ENCODE peak calls at places on chromosomes 7 and 10, in six cellular contexts. One of them, this sample, is unnamed.

GRCh38 chr10:11845113-11845512 is 22.0 kb downstream of the PROSER2 start:
- DNase-seq in endodermal cell: no peak
- DNase-seq in upper lobe of right lung: no peak
- DNase-seq in spleen: no peak
- DNase-seq in IMR-90: no peak
- DNase-seq in MM.1S: no peak
- DNase-seq in this sample: no peak

GRCh38 chr7:120926943-120927346 is 23.6 kb upstream of the ING3 start:
- DNase-seq in upper lobe of right lung: no peak
- DNase-seq in endodermal cell: peak; percentile 57
- DNase-seq in MM.1S: no peak
- DNase-seq in IMR-90: no peak
- DNase-seq in spleen: no peak
- DNase-seq in this sample: no peak

GRCh38 chr7:431658-432111 is 88.0 kb downstream of the PDGFA start:
- DNase-seq in MM.1S: no peak
- DNase-seq in IMR-90: no peak
- DNase-seq in spleen: no peak
- DNase-seq in upper lobe of right lung: no peak
- DNase-seq in endodermal cell: no peak
- DNase-seq in this sample: no peak

GRCh38 chr10:58651040-58651439 is 138.4 kb downstream of the BICC1 start:
- DNase-seq in MM.1S: no peak
- DNase-seq in endodermal cell: no peak
- DNase-seq in IMR-90: peak; percentile 34
- DNase-seq in spleen: no peak
- DNase-seq in upper lobe of right lung: no peak
- DNase-seq in this sample: peak; percentile 22

GRCh38 chr10:33334839-33335549 is 527 bp upstream of the NRP1 start:
- DNase-seq in upper lobe of right lung: peak; percentile 89
- DNase-seq in spleen: peak; percentile 84
- DNase-seq in MM.1S: peak; percentile 54
- DNase-seq in IMR-90: peak; percentile 87
- DNase-seq in endodermal cell: peak; percentile 89
- DNase-seq in this sample: peak; percentile 83

GRCh38 chr7:26865094-26865388 is 651 bp upstream of the SKAP2 start:
- DNase-seq in IMR-90: no peak
- DNase-seq in spleen: peak; percentile 89
- DNase-seq in endodermal cell: no peak
- DNase-seq in MM.1S: no peak
- DNase-seq in upper lobe of right lung: peak; percentile 86
- DNase-seq in this sample: no peak

GRCh38 chr7:28731092-28731491 is 227.0 kb downstream of the TRIL start:
- DNase-seq in MM.1S: no peak
- DNase-seq in endodermal cell: no peak
- DNase-seq in spleen: no peak
- DNase-seq in IMR-90: no peak
- DNase-seq in upper lobe of right lung: no peak
- DNase-seq in this sample: no peak

GRCh38 chr10:132229834-132230556 is 43.2 kb downstream of the DPYSL4 start:
- DNase-seq in IMR-90: no peak
- DNase-seq in spleen: peak; percentile 87
- DNase-seq in MM.1S: no peak
- DNase-seq in endodermal cell: no peak
- DNase-seq in upper lobe of right lung: peak; percentile 74
- DNase-seq in this sample: peak; percentile 59

DNA sequence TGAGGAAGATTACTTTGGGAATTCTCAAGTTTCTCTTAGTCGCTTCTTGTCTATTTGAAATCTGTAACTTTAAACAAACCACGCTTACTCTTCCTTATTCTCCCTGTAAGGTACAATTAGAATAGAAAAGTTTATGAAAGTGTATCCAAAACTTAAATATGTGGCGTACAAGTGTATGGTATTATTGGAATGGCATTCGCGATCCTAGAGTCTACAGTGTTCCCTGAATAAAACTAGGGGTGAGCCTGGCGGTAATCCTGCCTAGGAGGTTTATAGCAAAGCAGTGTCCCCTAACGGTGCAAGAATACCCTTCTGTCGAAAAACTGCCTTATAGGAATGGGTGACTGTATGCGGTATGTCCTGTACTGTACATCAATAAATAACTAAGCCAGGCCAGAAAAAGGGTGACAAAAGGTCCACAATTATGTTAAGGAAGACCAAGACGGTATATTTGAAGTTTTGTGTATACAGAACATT is 1.2 kb downstream of the TASOR2 start:
- DNase-seq in upper lobe of right lung: no peak
- DNase-seq in MM.1S: no peak
- DNase-seq in spleen: no peak
- DNase-seq in IMR-90: peak; percentile 24
- DNase-seq in endodermal cell: no peak
- DNase-seq in this sample: no peak
- H3K27ac ChIP-seq in upper lobe of right lung: peak overlapping the region; percentile 90
- H3K27ac ChIP-seq in MM.1S: peak overlapping the region; percentile 79
- H3K27ac ChIP-seq in spleen: peak overlapping the region; percentile 94
- H3K27ac ChIP-seq in IMR-90: peak overlapping the region; percentile 39
- H3K27ac ChIP-seq in endodermal cell: no peak overlapping the region
- H3K27ac ChIP-seq in this sample: peak overlapping the region; percentile 83

GRCh38 chr7:41711283-41712064 is 8.6 kb upstream of the INHBA start:
- DNase-seq in IMR-90: peak; percentile 37
- DNase-seq in MM.1S: peak; percentile 18
- DNase-seq in spleen: no peak
- DNase-seq in upper lobe of right lung: no peak
- DNase-seq in endodermal cell: peak; percentile 86
- DNase-seq in this sample: no peak

GRCh38 chr7:41710838-41711237 is 7.9 kb upstream of the INHBA start:
- DNase-seq in upper lobe of right lung: no peak
- DNase-seq in spleen: no peak
- DNase-seq in endodermal cell: no peak
- DNase-seq in MM.1S: no peak
- DNase-seq in IMR-90: no peak
- DNase-seq in this sample: no peak

GRCh38 chr7:41716691-41717090 is 13.8 kb upstream of the INHBA start:
- DNase-seq in IMR-90: no peak
- DNase-seq in MM.1S: no peak
- DNase-seq in upper lobe of right lung: no peak
- DNase-seq in endodermal cell: no peak
- DNase-seq in spleen: no peak
- DNase-seq in this sample: no peak

GRCh38 chr7:41720046-41720445 is 17.2 kb upstream of the INHBA start:
- DNase-seq in upper lobe of right lung: no peak
- DNase-seq in IMR-90: no peak
- DNase-seq in MM.1S: no peak
- DNase-seq in spleen: no peak
- DNase-seq in endodermal cell: no peak
- DNase-seq in this sample: no peak

DNA sequence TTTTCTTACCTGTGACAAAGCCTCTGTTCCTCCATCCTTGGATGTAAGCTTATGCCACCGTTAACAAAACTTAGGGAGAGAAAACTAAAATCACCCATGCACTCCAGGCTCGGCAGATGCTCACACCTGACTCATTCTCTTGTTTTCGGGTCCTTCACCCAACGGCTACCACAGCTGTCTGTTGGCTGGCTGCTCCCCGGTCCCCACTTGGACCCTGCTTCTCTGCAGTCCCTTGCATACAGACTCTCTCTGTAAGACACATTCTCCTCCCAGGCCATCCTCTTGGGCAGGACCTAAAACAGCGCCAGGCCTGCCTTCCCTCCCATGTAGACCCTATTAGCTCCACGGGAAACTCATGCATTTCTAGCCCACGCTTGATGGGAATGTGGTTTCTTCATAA is 12.1 kb upstream of the INHBA start:
- DNase-seq in spleen: no peak
- DNase-seq in MM.1S: no peak
- DNase-seq in endodermal cell: no peak
- DNase-seq in IMR-90: no peak
- DNase-seq in upper lobe of right lung: no peak
- DNase-seq in this sample: no peak
- H3K9me3 ChIP-seq in spleen: no peaks in the 10 kb centered on the region
- H3K9me3 ChIP-seq in MM.1S: no peaks in the 10 kb centered on the region
- H3K9me3 ChIP-seq in endodermal cell: no peaks in the 10 kb centered on the region
- H3K9me3 ChIP-seq in IMR-90: no peaks in the 10 kb centered on the region
- H3K9me3 ChIP-seq in upper lobe of right lung: no peaks in the 10 kb centered on the region
- H3K9me3 ChIP-seq in this sample: no peaks in the 10 kb centered on the region

DNA sequence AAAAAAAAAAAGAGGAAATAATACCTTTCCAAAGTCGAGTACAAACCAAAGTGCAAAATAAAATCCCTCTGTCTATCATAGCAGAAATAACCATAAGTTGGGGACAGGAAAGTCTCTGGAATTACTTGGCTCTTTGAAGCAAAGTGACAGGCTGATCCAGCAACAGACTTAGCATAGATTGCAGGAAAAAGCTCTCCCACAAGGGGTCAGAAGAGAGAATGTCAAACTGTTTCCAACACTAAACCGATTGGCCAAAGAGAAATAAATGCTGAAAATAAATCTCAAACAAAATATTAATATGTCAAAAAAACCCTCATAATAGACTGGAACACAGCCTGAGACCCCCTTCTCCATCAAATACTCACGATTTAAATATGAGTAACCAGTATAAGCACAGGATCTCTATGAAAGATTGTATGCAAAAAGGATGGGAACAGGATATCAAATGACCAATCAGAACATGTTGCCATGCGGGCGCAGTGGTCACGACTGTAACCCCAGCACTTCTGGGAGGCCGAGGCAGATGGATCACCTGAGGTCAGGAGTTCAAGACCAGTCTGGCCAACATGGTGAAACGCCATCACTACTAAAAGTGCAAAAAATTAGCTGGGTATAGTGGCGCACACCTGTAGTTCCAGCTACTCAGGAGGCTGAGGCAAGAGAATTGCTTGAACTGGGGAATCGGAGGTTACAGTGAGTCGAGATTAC is 1000.7 kb upstream of the LRRN3 start:
- DNase-seq in IMR-90: peak; percentile 37
- DNase-seq in upper lobe of right lung: no peak
- DNase-seq in endodermal cell: no peak
- DNase-seq in spleen: peak; percentile 68
- DNase-seq in MM.1S: peak; percentile 55
- DNase-seq in this sample: no peak
- TF ChIP-seq CTCF in IMR-90: peak; percentile 48
- TF ChIP-seq CTCF in upper lobe of right lung: peak; percentile 43
- TF ChIP-seq CTCF in endodermal cell: peak; percentile 74
- TF ChIP-seq CTCF in spleen: no peak
- TF ChIP-seq CTCF in MM.1S: peak; percentile 59
- TF ChIP-seq CTCF in this sample: no peak

GRCh38 chr7:73442222-73442902 is 8.8 kb downstream of the FZD9 start:
- DNase-seq in spleen: no peak
- DNase-seq in IMR-90: no peak
- DNase-seq in endodermal cell: no peak
- DNase-seq in upper lobe of right lung: peak; percentile 88
- DNase-seq in MM.1S: no peak
- DNase-seq in this sample: no peak
- H3K27ac ChIP-seq in spleen: no peak overlapping the region
- H3K27ac ChIP-seq in IMR-90: no peak overlapping the region
- H3K27ac ChIP-seq in endodermal cell: no peak overlapping the region
- H3K27ac ChIP-seq in upper lobe of right lung: no peak overlapping the region
- H3K27ac ChIP-seq in MM.1S: no peak overlapping the region
- H3K27ac ChIP-seq in this sample: no peak overlapping the region

GRCh38 chr7:158238616-158239289 is 348.9 kb downstream of the PTPRN2 start:
- DNase-seq in upper lobe of right lung: peak; percentile 48
- DNase-seq in spleen: peak; percentile 69
- DNase-seq in IMR-90: no peak
- DNase-seq in MM.1S: no peak
- DNase-seq in endodermal cell: no peak
- DNase-seq in this sample: no peak
- H3K9me3 ChIP-seq in upper lobe of right lung: no peaks in the 10 kb centered on the region
- H3K9me3 ChIP-seq in spleen: no peaks in the 10 kb centered on the region
- H3K9me3 ChIP-seq in IMR-90: peaks cover 36% of the 10 kb centered on the region
- H3K9me3 ChIP-seq in MM.1S: no peaks in the 10 kb centered on the region
- H3K9me3 ChIP-seq in endodermal cell: peaks cover 66% of the 10 kb centered on the region
- H3K9me3 ChIP-seq in this sample: no peaks in the 10 kb centered on the region

GRCh38 chr7:147081117-147081516 is 964.5 kb downstream of the CNTNAP2 start:
- DNase-seq in endodermal cell: no peak
- DNase-seq in IMR-90: no peak
- DNase-seq in upper lobe of right lung: no peak
- DNase-seq in spleen: no peak
- DNase-seq in MM.1S: no peak
- DNase-seq in this sample: no peak

GRCh38 chr7:147078324-147078723 is 961.7 kb downstream of the CNTNAP2 start:
- DNase-seq in endodermal cell: no peak
- DNase-seq in IMR-90: no peak
- DNase-seq in upper lobe of right lung: no peak
- DNase-seq in MM.1S: no peak
- DNase-seq in spleen: no peak
- DNase-seq in this sample: no peak

DNA sequence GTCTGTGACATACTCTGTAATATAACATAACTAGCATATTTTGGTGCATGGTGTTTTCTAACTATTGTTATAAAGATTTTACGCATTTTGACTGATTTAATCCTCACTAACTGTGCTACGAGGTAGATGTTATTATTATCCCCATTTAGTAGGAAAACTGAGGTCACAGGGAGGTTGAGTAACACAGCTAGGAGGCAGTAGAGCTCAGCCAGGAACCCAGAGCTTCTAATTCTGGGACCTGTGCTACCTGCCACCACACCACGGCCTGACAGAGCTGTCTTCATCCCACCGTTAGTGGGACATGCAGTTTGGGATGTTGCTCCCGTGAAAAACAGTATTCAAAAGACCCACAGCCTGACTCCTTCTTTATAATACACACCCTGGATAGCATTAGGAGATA is 962.5 kb downstream of the CNTNAP2 start:
- DNase-seq in spleen: no peak
- DNase-seq in upper lobe of right lung: no peak
- DNase-seq in IMR-90: no peak
- DNase-seq in endodermal cell: no peak
- DNase-seq in MM.1S: no peak
- DNase-seq in this sample: no peak
- TF ChIP-seq CTCF in spleen: no peak
- TF ChIP-seq CTCF in upper lobe of right lung: no peak
- TF ChIP-seq CTCF in IMR-90: no peak
- TF ChIP-seq CTCF in endodermal cell: peak; percentile 50
- TF ChIP-seq CTCF in MM.1S: no peak
- TF ChIP-seq CTCF in this sample: no peak

GRCh38 chr7:23524473-23524872 is 7.3 kb downstream of the TRA2A start:
- DNase-seq in IMR-90: no peak
- DNase-seq in upper lobe of right lung: no peak
- DNase-seq in spleen: no peak
- DNase-seq in endodermal cell: no peak
- DNase-seq in MM.1S: no peak
- DNase-seq in this sample: no peak
- H3K27ac ChIP-seq in IMR-90: no peak overlapping the region
- H3K27ac ChIP-seq in upper lobe of right lung: no peak overlapping the region
- H3K27ac ChIP-seq in spleen: no peak overlapping the region
- H3K27ac ChIP-seq in endodermal cell: no peak overlapping the region
- H3K27ac ChIP-seq in MM.1S: peak overlapping the region; percentile 50
- H3K27ac ChIP-seq in this sample: no peak overlapping the region

GRCh38 chr7:35259555-35259954 is 5.7 kb upstream of the TBX20 start:
- DNase-seq in spleen: no peak
- DNase-seq in upper lobe of right lung: no peak
- DNase-seq in MM.1S: no peak
- DNase-seq in endodermal cell: no peak
- DNase-seq in IMR-90: no peak
- DNase-seq in this sample: no peak

GRCh38 chr7:35261041-35261440 is 7.1 kb upstream of the TBX20 start:
- DNase-seq in spleen: no peak
- DNase-seq in endodermal cell: peak; percentile 72
- DNase-seq in MM.1S: no peak
- DNase-seq in IMR-90: no peak
- DNase-seq in upper lobe of right lung: no peak
- DNase-seq in this sample: no peak

GRCh38 chr7:35261476-35262285 is 7.8 kb upstream of the TBX20 start:
- DNase-seq in IMR-90: no peak
- DNase-seq in MM.1S: no peak
- DNase-seq in upper lobe of right lung: no peak
- DNase-seq in endodermal cell: peak; percentile 79
- DNase-seq in spleen: no peak
- DNase-seq in this sample: no peak

GRCh38 chr7:35258891-35259537 is 5.1 kb upstream of the TBX20 start:
- DNase-seq in spleen: no peak
- DNase-seq in upper lobe of right lung: no peak
- DNase-seq in MM.1S: no peak
- DNase-seq in endodermal cell: peak; percentile 57
- DNase-seq in IMR-90: no peak
- DNase-seq in this sample: no peak

GRCh38 chr7:35260254-35260653 is 6.4 kb upstream of the TBX20 start:
- DNase-seq in MM.1S: no peak
- DNase-seq in endodermal cell: no peak
- DNase-seq in upper lobe of right lung: no peak
- DNase-seq in IMR-90: no peak
- DNase-seq in spleen: no peak
- DNase-seq in this sample: no peak
- H3K9me3 ChIP-seq in MM.1S: no peaks in the 10 kb centered on the region
- H3K9me3 ChIP-seq in endodermal cell: no peaks in the 10 kb centered on the region
- H3K9me3 ChIP-seq in upper lobe of right lung: no peaks in the 10 kb centered on the region
- H3K9me3 ChIP-seq in IMR-90: peaks cover 12% of the 10 kb centered on the region
- H3K9me3 ChIP-seq in spleen: no peaks in the 10 kb centered on the region
- H3K9me3 ChIP-seq in this sample: peaks cover 4% of the 10 kb centered on the region

This sample was measured in ovary.